ENCODE peak calls at places on chromosomes 11 and 22, in ten cellular contexts. X, G, O, W, T, U, K, H, F and E are unnamed samples. For H3K9me3, the result is how much of the 10 kb centered on the place peaks cover.

GRCh38 chr22:38835888-38836301 is 7.9 kb downstream of the NPTXR start:
- DNase-seq in W (no peak), U (no peak), H (no peak), F (no peak), X (no peak), T (no peak), O (no peak), K (no peak), G (peak), E (no peak)

GRCh38 chr11:1573847-1574255 is 1.8 kb upstream of the DUSP8 start:
- DNase-seq in T (no peak), F (peak), H (no peak), G (no peak), K (peak), X (peak), W (no peak), O (no peak), U (peak), E (peak)

GRCh38 chr22:44600386-44600785 is 101.6 kb upstream of the PRR5 start:
- DNase-seq in X (no peak), U (no peak), O (no peak), H (no peak), K (no peak), G (no peak), T (no peak), F (no peak), W (no peak), E (no peak)

GRCh38 chr11:122101625-122102291 is 14.3 kb downstream of the BLID start:
- DNase-seq in T (no peak), W (peak), U (peak), F (no peak), H (peak), G (peak), K (peak), O (peak), X (peak), E (peak)

GRCh38 chr22:39150848-39151215 is 1.6 kb downstream of the CBX7 start:
- DNase-seq in G (no peak), W (no peak), O (no peak), H (no peak), K (no peak), X (no peak), F (no peak), U (no peak), T (no peak), E (no peak)

GRCh38 chr11:122920579-122920978 is 38.0 kb downstream of the JHY start:
- DNase-seq in U (no peak), K (no peak), O (no peak), X (no peak), G (no peak), F (no peak), H (no peak), T (no peak), W (no peak), E (no peak)

GRCh38 chr11:11056749-11057471 is 199.1 kb upstream of the ZBED5 start:
- DNase-seq in O (no peak), X (no peak), T (no peak), W (no peak), G (no peak), H (no peak), K (no peak), U (no peak), F (no peak), E (no peak)

GRCh38 chr22:41482319-41482935 is 13.5 kb downstream of the ACO2 start:
- DNase-seq in W (no peak), H (no peak), K (no peak), X (no peak), O (no peak), U (no peak), T (no peak), G (peak), F (no peak), E (no peak)

GRCh38 chr11:115676768-115677167 is 172.6 kb upstream of the CADM1 start:
- DNase-seq in K (no peak), F (no peak), T (no peak), X (no peak), G (peak), W (no peak), O (no peak), H (no peak), U (no peak), E (no peak)

GRCh38 chr11:66933508-66933907 is 24.7 kb downstream of the PC start:
- DNase-seq in H (no peak), K (no peak), W (no peak), T (no peak), G (no peak), O (no peak), F (no peak), U (no peak), X (no peak), E (no peak)

GRCh38 chr11:61406067-61406466 is 13.7 kb downstream of the TMEM216 start:
- DNase-seq in T (no peak), G (no peak), X (no peak), O (no peak), U (peak), F (no peak), K (no peak), W (no peak), H (no peak), E (no peak)

GRCh38 chr11:75022759-75023396 is 34.1 kb downstream of the NEU3 start:
- DNase-seq in W (peak), F (peak), G (peak), K (peak), O (peak), U (peak), X (peak), T (no peak), H (peak), E (peak)

GRCh38 chr11:84812351-84813083 is 814.6 kb downstream of the DLG2 start:
- DNase-seq in T (no peak), O (no peak), H (no peak), U (no peak), W (no peak), G (no peak), F (no peak), X (no peak), K (no peak), E (no peak)

GRCh38 chr11:1119282-1120146 is 38.2 kb upstream of the MUC5AC start:
- DNase-seq in F (peak), O (no peak), K (peak), X (peak), H (no peak), G (no peak), W (no peak), U (no peak), T (no peak), E (no peak)

GRCh38 chr11:45659818-45660160 is 5.6 kb downstream of the CHST1 start:
- DNase-seq in K (no peak), W (no peak), G (no peak), O (no peak), T (no peak), X (no peak), H (no peak), U (no peak), F (peak), E (no peak)

GRCh38 chr11:96978751-96979150 is 588.9 kb downstream of the JRKL start:
- DNase-seq in K (no peak), T (no peak), U (no peak), H (no peak), W (no peak), X (no peak), O (no peak), F (no peak), G (no peak), E (no peak)

GRCh38 chr11:108498046-108498815 is at the start of gene POGLUT3:
- DNase-seq in W (peak), K (peak), U (no peak), G (peak), F (peak), O (peak), T (no peak), X (peak), H (peak), E (peak)

GRCh38 chr11:77660947-77661346 is 23.4 kb upstream of the CLNS1A start:
- DNase-seq in K (no peak), T (no peak), X (no peak), U (no peak), F (no peak), G (no peak), O (no peak), H (no peak), W (no peak), E (no peak)
- H3K4me3 ChIP-seq in K (no peak), T (no peak), X (no peak), U (no peak), F (no peak), G (no peak), O (no peak), H (no peak), W (no peak), E (no peak)

DNA sequence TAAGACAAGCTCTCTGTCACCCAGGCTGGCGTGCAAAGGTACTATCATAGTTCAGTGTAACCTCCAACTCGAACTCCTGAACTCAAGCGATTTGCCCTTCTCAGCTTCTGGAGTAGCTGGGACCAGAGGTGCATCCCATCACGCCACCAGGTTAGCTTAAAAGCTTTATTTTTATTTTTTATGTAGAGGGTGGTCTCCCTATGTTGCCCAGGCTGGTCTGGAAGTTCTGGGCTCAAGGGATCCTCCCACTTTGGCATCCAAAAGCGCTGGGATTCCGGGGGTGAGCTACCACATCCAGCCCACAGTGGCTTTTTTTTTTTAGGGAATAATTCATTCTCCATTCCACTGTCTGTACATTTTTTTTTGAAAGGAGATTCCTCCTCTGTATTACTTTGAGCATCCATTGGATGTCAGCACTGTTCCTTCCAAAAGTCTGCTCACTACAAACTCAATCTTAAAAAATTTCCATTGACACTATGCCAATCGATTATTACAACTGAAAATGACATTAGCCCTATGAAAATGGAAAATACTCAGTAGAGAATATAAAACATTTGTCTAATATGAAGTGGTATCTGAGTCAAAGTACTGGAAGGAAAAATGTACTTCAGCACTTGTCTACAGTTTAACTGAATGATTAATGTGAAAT is 1.3 kb upstream of the LPXN start:
- DNase-seq in O (peak), U (no peak), X (no peak), W (no peak), T (no peak), H (no peak), G (peak), K (no peak), F (no peak), E (no peak)
- TF ChIP-seq POLR2A in O (no peak), U (no peak), X (no peak), W (no peak), T (no peak), H (no peak), G (no peak), K (no peak), F (no peak), E (no peak)

DNA sequence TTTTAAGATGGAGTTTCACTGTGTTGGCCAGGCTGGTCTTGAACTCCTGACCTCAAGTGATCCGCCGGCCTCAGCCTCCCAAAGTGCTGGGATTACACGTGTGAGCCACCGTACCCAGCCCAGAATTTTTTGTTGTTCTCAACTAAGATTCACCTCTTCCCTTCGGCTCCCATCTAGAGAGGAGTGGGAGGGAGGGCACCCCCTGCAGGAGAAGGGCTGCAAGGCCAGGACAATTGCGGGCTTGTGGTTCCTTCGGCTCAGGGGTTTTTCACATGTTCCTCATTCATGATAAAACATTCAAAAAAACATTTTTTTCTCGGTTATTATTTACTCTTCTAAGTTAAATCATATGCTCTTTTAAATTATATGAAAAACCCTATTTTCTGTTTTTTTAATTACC is 201.1 kb upstream of the LRRC4C start:
- DNase-seq in G (no peak), F (no peak), K (no peak), T (no peak), H (peak), O (no peak), U (no peak), W (no peak), X (no peak), E (no peak)
- H3K9me3 ChIP-seq in G (under half), F (under half), K (under half), T (under half), H (under half), O (under half), U (under half), W (under half), X (under half), E (under half)

DNA sequence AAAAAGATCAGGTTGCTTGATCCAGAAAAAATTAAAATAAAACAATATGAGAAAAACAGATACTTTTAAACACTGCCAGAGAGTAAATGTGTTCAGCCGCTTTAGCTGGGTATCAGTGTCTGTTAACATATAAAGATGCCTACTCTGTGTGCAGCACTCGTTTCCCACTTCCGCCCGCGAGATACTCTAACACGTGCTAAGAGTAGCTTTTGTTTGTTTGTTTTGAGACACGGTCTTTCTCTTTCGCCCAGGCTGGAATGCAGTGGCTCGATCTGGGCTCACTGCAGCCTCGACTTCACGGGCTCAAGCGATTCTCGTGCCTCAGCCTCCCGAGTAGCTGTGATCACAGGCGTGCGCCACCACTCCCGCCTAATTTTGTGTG is 531 bp upstream of the MEN1 start:
- DNase-seq in O (no peak), K (peak), X (peak), H (peak), U (no peak), W (no peak), F (no peak), T (no peak), G (no peak), E (no peak)
- H3K4me3 ChIP-seq in O (peak), K (peak), X (peak), H (peak), U (peak), W (peak), F (peak), T (peak), G (peak), E (peak)

GRCh38 chr11:13277719-13278619 is at the start of gene BMAL1:
- DNase-seq in K (no peak), F (peak), T (no peak), W (peak), O (no peak), H (peak), G (no peak), X (peak), U (peak), E (peak)
- TF ChIP-seq POLR2A in K (no peak), F (peak), T (peak), W (peak), O (no peak), H (no peak), G (peak), X (no peak), U (no peak), E (peak)

DNA sequence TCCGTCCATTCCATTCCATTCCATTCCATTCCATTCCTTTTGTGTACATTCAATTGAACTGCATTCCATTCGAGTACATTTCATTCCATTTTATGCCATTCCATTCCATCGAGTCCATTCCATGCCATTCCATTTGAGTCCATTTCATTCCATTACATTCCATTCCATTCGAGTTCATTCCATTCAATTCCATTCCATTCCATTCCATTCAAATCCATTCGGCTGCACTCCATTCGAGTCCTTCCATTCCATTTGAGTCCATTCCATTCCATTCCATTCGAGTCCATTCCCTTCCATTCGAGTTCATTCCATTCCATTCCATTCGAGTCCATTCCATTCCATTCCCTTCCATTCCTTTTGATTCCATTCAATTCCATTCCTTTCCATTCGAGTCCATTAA is 4800.6 kb upstream of the OR11H1 start:
- DNase-seq in H (no peak), G (no peak), K (no peak), F (no peak), T (no peak), W (no peak), U (no peak), O (no peak), X (no peak), E (no peak)
- H3K9me3 ChIP-seq in H (under half), G (under half), K (under half), F (under half), T (under half), W (under half), U (under half), O (half or more), X (under half), E (under half)

GRCh38 chr22:30575011-30575671 is 676 bp upstream of the GAL3ST1 start:
- DNase-seq in F (no peak), T (no peak), G (peak), W (peak), O (no peak), X (no peak), H (peak), U (peak), K (peak), E (peak)
- H3K4me3 ChIP-seq in F (no peak), T (no peak), G (no peak), W (peak), O (no peak), X (peak), H (peak), U (peak), K (no peak), E (peak)

GRCh38 chr11:68003846-68004550 is at the start of gene UNC93B1:
- DNase-seq in G (peak), U (peak), K (peak), F (peak), H (peak), T (peak), X (peak), W (peak), O (peak), E (peak)
- TF ChIP-seq POLR2A in G (no peak), U (no peak), K (peak), F (peak), H (no peak), T (peak), X (peak), W (peak), O (peak), E (no peak)